ENCODE peak calls at places on chromosome 6, in ten cellular contexts. G, U, R, I, C, E, K, J, B and Y are unnamed samples.

GRCh38 chr6:151681426-151682059 is 125.9 kb upstream of the ESR1 start:
- DNase-seq in I (peak; percentile 15), G (no peak), U (no peak), K (no peak), E (no peak), R (no peak), B (peak; percentile 28), C (no peak), J (no peak), Y (no peak)

GRCh38 chr6:82751718-82752117 is 313.9 kb downstream of the UBE3D start:
- DNase-seq in I (no peak), C (no peak), B (no peak), K (no peak), G (no peak), R (no peak), E (no peak), J (no peak), U (no peak), Y (no peak)

GRCh38 chr6:138182939-138183791 is 21.4 kb downstream of the ARFGEF3 start:
- DNase-seq in K (peak; percentile 52), I (no peak), R (no peak), C (no peak), E (peak; percentile 47), U (no peak), J (no peak), B (no peak), G (no peak), Y (no peak)

GRCh38 chr6:79989641-79990040 is 14.8 kb upstream of the TTK start:
- DNase-seq in E (no peak), G (no peak), B (no peak), J (no peak), C (no peak), R (no peak), K (no peak), U (no peak), I (no peak), Y (no peak)

GRCh38 chr6:15132854-15133670 is 112.8 kb upstream of the JARID2 start:
- DNase-seq in U (no peak), J (peak; percentile 85), R (peak; percentile 30), I (no peak), K (no peak), C (peak; percentile 31), E (no peak), G (no peak), B (no peak), Y (no peak)

GRCh38 chr6:31752739-31753319 is 9.6 kb upstream of the SAPCD1 start:
- DNase-seq in I (no peak), J (no peak), R (no peak), E (no peak), K (no peak), C (no peak), U (no peak), G (no peak), B (no peak), Y (no peak)

GRCh38 chr6:129643968-129644367 is 66.0 kb downstream of the ARHGAP18 start:
- DNase-seq in U (no peak), I (no peak), B (no peak), J (no peak), C (no peak), R (no peak), E (no peak), G (no peak), K (peak; percentile 57), Y (no peak)

GRCh38 chr6:42403415-42403814 is 48.3 kb downstream of the TRERF1 start:
- DNase-seq in E (peak; percentile 42), C (no peak), G (no peak), R (no peak), K (no peak), J (no peak), B (no peak), U (peak; percentile 28), I (no peak), Y (no peak)

GRCh38 chr6:146651482-146651863 is 52.7 kb downstream of the ADGB start:
- DNase-seq in I (no peak), K (no peak), B (no peak), C (no peak), R (no peak), E (no peak), U (no peak), G (no peak), J (no peak), Y (no peak)

DNA sequence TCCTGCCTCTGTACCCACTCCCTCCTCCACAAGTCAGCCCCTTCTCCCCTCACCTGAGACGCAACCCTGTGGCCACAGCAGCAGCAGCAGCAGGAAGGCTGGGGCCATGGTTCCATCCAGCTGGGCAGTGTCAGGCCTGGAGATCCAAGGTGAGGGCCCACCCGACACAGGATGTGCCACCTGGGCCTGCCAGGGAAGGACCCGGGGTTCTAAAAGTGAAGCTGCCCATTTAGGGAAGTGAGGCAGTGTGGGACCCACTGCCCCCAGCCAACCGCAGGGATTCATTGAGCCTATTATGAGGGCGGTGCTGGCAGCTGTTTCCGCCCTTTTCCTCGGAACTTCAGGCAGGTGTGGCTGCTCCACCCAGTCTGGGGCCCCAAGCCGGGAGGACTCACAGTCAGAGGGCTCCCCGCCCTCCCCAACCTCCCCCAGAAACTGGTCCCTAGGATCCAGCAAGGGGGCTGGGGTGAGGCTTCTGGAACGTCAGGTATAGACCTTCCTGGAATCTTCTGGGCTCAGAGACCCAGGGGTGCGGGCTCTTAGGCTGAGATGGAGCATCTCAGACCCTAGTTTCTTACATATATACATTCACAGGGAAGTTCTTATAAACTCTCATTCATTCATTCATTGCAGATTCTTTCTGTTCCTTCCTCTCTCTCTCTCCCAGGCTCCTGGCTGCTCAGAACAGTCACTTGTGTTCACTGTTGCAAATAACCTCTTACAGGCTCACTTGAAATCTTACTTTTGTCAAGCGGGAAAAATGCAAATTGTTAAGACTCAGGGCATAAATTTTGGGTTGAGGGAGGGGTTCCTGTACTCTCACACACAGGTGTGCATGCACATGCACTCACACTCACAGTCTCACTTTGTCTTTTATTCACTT is at the start of gene TREML2:
- DNase-seq in B (peak; percentile 59), G (peak; percentile 57), K (peak; percentile 49), J (no peak), C (no peak), I (no peak), U (no peak), E (no peak), R (peak; percentile 84), Y (no peak)
- TF ChIP-seq CTCF in B (no peak), G (no peak), K (no peak), J (no peak), C (no peak), I (no peak), U (no peak), E (no peak), R (no peak), Y (no peak)

DNA sequence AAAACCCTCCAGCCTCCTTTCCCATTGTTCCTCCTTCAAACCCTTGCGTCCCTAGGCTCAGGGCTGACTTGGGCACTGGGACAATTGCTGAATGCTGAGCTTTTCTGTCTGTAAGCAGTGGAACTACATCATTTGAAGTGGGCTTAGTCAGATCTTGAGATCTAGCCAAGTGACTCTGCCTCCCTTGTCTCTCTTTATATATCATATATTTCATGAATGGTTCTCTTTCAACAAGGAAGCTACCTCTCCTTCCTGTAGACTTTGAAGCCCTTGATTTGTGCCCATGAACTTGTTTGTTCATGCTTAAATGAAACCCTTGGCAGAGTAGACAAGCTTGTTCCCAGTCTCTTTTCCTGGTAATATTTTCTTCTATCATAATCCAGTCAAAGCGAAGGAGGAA is 60.0 kb upstream of the KIF13A start:
- DNase-seq in J (no peak), B (no peak), E (no peak), I (no peak), R (no peak), C (no peak), K (no peak), G (no peak), U (no peak), Y (no peak)
- TF ChIP-seq CTCF in J (no peak), B (no peak), E (no peak), I (no peak), R (no peak), C (no peak), K (no peak), G (no peak), U (no peak), Y (no peak)

DNA sequence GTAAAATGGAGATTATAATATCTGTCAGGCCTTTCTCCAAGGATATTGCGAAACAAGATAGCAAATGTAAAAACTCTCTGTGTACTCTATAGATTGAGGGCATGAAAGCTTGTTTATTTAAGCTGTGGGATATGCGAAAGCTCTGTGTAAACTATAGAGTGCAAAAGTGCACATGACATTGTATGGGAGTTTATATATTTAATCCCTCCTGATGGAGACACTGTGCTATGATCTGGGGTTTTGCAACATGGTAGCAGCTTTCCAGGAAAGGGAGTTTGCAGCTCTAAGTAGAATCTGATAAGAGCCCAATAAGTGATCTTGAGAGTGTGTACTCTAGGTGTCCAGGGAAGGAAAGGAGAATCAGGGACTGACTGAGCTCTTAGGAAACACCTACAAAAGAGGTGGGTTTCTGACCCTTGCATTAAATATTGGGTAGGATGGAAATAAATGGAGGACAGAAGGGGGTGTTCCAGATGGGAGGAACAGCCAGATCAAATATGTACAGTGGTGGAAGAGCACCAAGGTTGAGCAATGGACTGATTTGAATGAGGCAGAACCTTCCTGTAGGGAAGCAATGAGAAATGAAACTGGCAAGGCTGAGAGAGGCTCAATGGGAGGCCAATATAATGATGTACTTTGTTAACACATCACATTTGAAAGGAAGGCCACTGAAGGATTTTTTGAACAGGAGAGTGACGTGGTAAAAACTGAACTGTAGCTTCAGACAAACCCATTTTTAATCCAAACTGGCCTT is 450.1 kb downstream of the GJA1 start:
- DNase-seq in R (no peak), K (no peak), E (no peak), G (no peak), U (no peak), B (no peak), J (no peak), I (no peak), C (no peak), Y (no peak)
- TF ChIP-seq CTCF in R (no peak), K (no peak), E (no peak), G (no peak), U (no peak), B (no peak), J (no peak), I (no peak), C (no peak), Y (no peak)

GRCh38 chr6:135226537-135226936 is 45.4 kb downstream of the MYB start:
- DNase-seq in R (no peak), I (no peak), C (no peak), U (no peak), J (no peak), B (peak; percentile 84), E (no peak), G (no peak), K (no peak), Y (no peak)

GRCh38 chr6:135227758-135228157 is 46.6 kb downstream of the MYB start:
- DNase-seq in C (no peak), R (no peak), G (no peak), U (no peak), E (no peak), K (no peak), B (no peak), J (no peak), I (no peak), Y (no peak)

GRCh38 chr6:135228486-135228885 is 47.4 kb downstream of the MYB start:
- DNase-seq in R (no peak), C (no peak), B (peak; percentile 71), K (no peak), E (no peak), J (no peak), G (no peak), I (no peak), U (no peak), Y (no peak)

GRCh38 chr6:135225911-135226310 is 44.8 kb downstream of the MYB start:
- DNase-seq in B (no peak), R (no peak), G (no peak), J (no peak), U (no peak), I (no peak), E (no peak), C (no peak), K (no peak), Y (no peak)

GRCh38 chr6:135227349-135227748 is 46.2 kb downstream of the MYB start:
- DNase-seq in E (no peak), U (no peak), B (no peak), G (no peak), C (no peak), K (no peak), I (no peak), R (no peak), J (no peak), Y (no peak)
- TF ChIP-seq CTCF in E (no peak), U (peak; percentile 9), B (no peak), G (no peak), C (no peak), K (no peak), I (no peak), R (no peak), J (no peak), Y (no peak)